ENCODE peak calls at places on chromosomes 3 and 15, in seven cellular contexts. One of them, this sample, is unnamed.

GRCh38 chr3:105281989-105282388 is 84.7 kb upstream of the ALCAM start:
- DNase-seq in heart right ventricle: no peak
- DNase-seq in esophagus squamous epithelium: no peak
- DNase-seq in fibroblast of lung: no peak
- DNase-seq in lung: no peak
- DNase-seq in IMR-90: no peak
- DNase-seq in brain microvascular endothelial cell: no peak
- DNase-seq in this sample: no peak

GRCh38 chr15:67383903-67384302 is 129.3 kb downstream of the IQCH start:
- DNase-seq in heart right ventricle: no peak
- DNase-seq in esophagus squamous epithelium: no peak
- DNase-seq in fibroblast of lung: no peak
- DNase-seq in lung: no peak
- DNase-seq in IMR-90: peak; percentile 19
- DNase-seq in brain microvascular endothelial cell: no peak
- DNase-seq in this sample: no peak

GRCh38 chr15:41661529-41662225 is 1.5 kb downstream of the MGA start:
- DNase-seq in heart right ventricle: peak; percentile 73
- DNase-seq in esophagus squamous epithelium: peak; percentile 41
- DNase-seq in fibroblast of lung: peak; percentile 87
- DNase-seq in lung: peak; percentile 74
- DNase-seq in IMR-90: peak; percentile 82
- DNase-seq in brain microvascular endothelial cell: peak; percentile 56
- DNase-seq in this sample: peak; percentile 19

GRCh38 chr15:58958811-58959210 is 25.3 kb upstream of the SLTM start:
- DNase-seq in heart right ventricle: no peak
- DNase-seq in esophagus squamous epithelium: no peak
- DNase-seq in fibroblast of lung: no peak
- DNase-seq in lung: no peak
- DNase-seq in IMR-90: no peak
- DNase-seq in brain microvascular endothelial cell: no peak
- DNase-seq in this sample: no peak

GRCh38 chr15:70156781-70157261 is 59.1 kb upstream of the TLE3 start:
- DNase-seq in heart right ventricle: peak; percentile 43
- DNase-seq in esophagus squamous epithelium: no peak
- DNase-seq in fibroblast of lung: peak; percentile 75
- DNase-seq in lung: no peak
- DNase-seq in IMR-90: peak; percentile 34
- DNase-seq in brain microvascular endothelial cell: no peak
- DNase-seq in this sample: no peak

GRCh38 chr3:98971183-98971681 is 69.7 kb upstream of the DCBLD2 start:
- DNase-seq in heart right ventricle: no peak
- DNase-seq in esophagus squamous epithelium: no peak
- DNase-seq in fibroblast of lung: peak; percentile 98
- DNase-seq in lung: no peak
- DNase-seq in IMR-90: peak; percentile 95
- DNase-seq in brain microvascular endothelial cell: peak; percentile 79
- DNase-seq in this sample: no peak

GRCh38 chr3:123951522-123952447 is 9.2 kb downstream of the CCDC14 start:
- DNase-seq in heart right ventricle: no peak
- DNase-seq in esophagus squamous epithelium: no peak
- DNase-seq in fibroblast of lung: peak; percentile 16
- DNase-seq in lung: no peak
- DNase-seq in IMR-90: peak; percentile 33
- DNase-seq in brain microvascular endothelial cell: no peak
- DNase-seq in this sample: no peak

GRCh38 chr15:25785643-25786029 is 77.5 kb downstream of the ATP10A start:
- DNase-seq in heart right ventricle: no peak
- DNase-seq in esophagus squamous epithelium: no peak
- DNase-seq in fibroblast of lung: no peak
- DNase-seq in lung: no peak
- DNase-seq in IMR-90: no peak
- DNase-seq in brain microvascular endothelial cell: no peak
- DNase-seq in this sample: no peak

GRCh38 chr3:126355251-126355650 is 2.0 kb downstream of the KLF15 start:
- DNase-seq in heart right ventricle: no peak
- DNase-seq in esophagus squamous epithelium: no peak
- DNase-seq in fibroblast of lung: no peak
- DNase-seq in lung: no peak
- DNase-seq in IMR-90: no peak
- DNase-seq in brain microvascular endothelial cell: no peak
- DNase-seq in this sample: no peak

GRCh38 chr15:63860161-63860954 is 26.6 kb upstream of the HERC1 start:
- DNase-seq in heart right ventricle: no peak
- DNase-seq in esophagus squamous epithelium: no peak
- DNase-seq in fibroblast of lung: no peak
- DNase-seq in lung: no peak
- DNase-seq in IMR-90: no peak
- DNase-seq in brain microvascular endothelial cell: no peak
- DNase-seq in this sample: no peak

GRCh38 chr3:174822320-174822719 is 36.8 kb upstream of the NAALADL2 start:
- DNase-seq in heart right ventricle: no peak
- DNase-seq in esophagus squamous epithelium: no peak
- DNase-seq in fibroblast of lung: peak; percentile 3
- DNase-seq in lung: no peak
- DNase-seq in IMR-90: no peak
- DNase-seq in brain microvascular endothelial cell: no peak
- DNase-seq in this sample: no peak

GRCh38 chr3:164179110-164179774 is 899.1 kb downstream of the SI start:
- DNase-seq in heart right ventricle: no peak
- DNase-seq in esophagus squamous epithelium: no peak
- DNase-seq in fibroblast of lung: no peak
- DNase-seq in lung: no peak
- DNase-seq in IMR-90: no peak
- DNase-seq in brain microvascular endothelial cell: no peak
- DNase-seq in this sample: no peak

GRCh38 chr15:25787855-25788521 is 75.1 kb downstream of the ATP10A start:
- DNase-seq in heart right ventricle: no peak
- DNase-seq in esophagus squamous epithelium: no peak
- DNase-seq in fibroblast of lung: peak; percentile 61
- DNase-seq in lung: peak; percentile 68
- DNase-seq in IMR-90: peak; percentile 63
- DNase-seq in brain microvascular endothelial cell: peak; percentile 35
- DNase-seq in this sample: no peak

GRCh38 chr15:73704869-73705645 is 20.9 kb downstream of the CD276 start:
- DNase-seq in heart right ventricle: peak; percentile 54
- DNase-seq in esophagus squamous epithelium: peak; percentile 2
- DNase-seq in fibroblast of lung: peak; percentile 15
- DNase-seq in lung: peak; percentile 67
- DNase-seq in IMR-90: peak; percentile 28
- DNase-seq in brain microvascular endothelial cell: peak; percentile 28
- DNase-seq in this sample: peak; percentile 72

GRCh38 chr3:127787071-127787490 is 35.2 kb downstream of the MGLL start:
- DNase-seq in heart right ventricle: no peak
- DNase-seq in esophagus squamous epithelium: no peak
- DNase-seq in fibroblast of lung: no peak
- DNase-seq in lung: no peak
- DNase-seq in IMR-90: no peak
- DNase-seq in brain microvascular endothelial cell: no peak
- DNase-seq in this sample: peak; percentile 76

GRCh38 chr3:14256046-14256445 is 77.4 kb downstream of the LSM3 start:
- DNase-seq in heart right ventricle: no peak
- DNase-seq in esophagus squamous epithelium: no peak
- DNase-seq in fibroblast of lung: no peak
- DNase-seq in lung: no peak
- DNase-seq in IMR-90: no peak
- DNase-seq in brain microvascular endothelial cell: no peak
- DNase-seq in this sample: no peak

GRCh38 chr15:88657326-88658069 is 18.7 kb downstream of the ISG20 start:
- DNase-seq in heart right ventricle: no peak
- DNase-seq in esophagus squamous epithelium: no peak
- DNase-seq in fibroblast of lung: peak; percentile 36
- DNase-seq in lung: peak; percentile 29
- DNase-seq in IMR-90: peak; percentile 61
- DNase-seq in brain microvascular endothelial cell: no peak
- DNase-seq in this sample: no peak

GRCh38 chr3:5304789-5305680 is 117.5 kb downstream of the EDEM1 start:
- DNase-seq in heart right ventricle: peak; percentile 27
- DNase-seq in esophagus squamous epithelium: no peak
- DNase-seq in fibroblast of lung: peak; percentile 33
- DNase-seq in lung: no peak
- DNase-seq in IMR-90: peak; percentile 44
- DNase-seq in brain microvascular endothelial cell: peak; percentile 20
- DNase-seq in this sample: no peak

GRCh38 chr3:126434264-126434590 is 39.5 kb downstream of the CFAP100 start:
- DNase-seq in heart right ventricle: no peak
- DNase-seq in esophagus squamous epithelium: no peak
- DNase-seq in fibroblast of lung: no peak
- DNase-seq in lung: no peak
- DNase-seq in IMR-90: no peak
- DNase-seq in brain microvascular endothelial cell: no peak
- DNase-seq in this sample: peak; percentile 53

GRCh38 chr3:98974442-98974841 is 72.9 kb upstream of the DCBLD2 start:
- DNase-seq in heart right ventricle: no peak
- DNase-seq in esophagus squamous epithelium: no peak
- DNase-seq in fibroblast of lung: no peak
- DNase-seq in lung: no peak
- DNase-seq in IMR-90: no peak
- DNase-seq in brain microvascular endothelial cell: no peak
- DNase-seq in this sample: no peak

GRCh38 chr15:99732268-99732641 is 982 bp downstream of the LYSMD4 start:
- DNase-seq in heart right ventricle: no peak
- DNase-seq in esophagus squamous epithelium: no peak
- DNase-seq in fibroblast of lung: peak; percentile 27
- DNase-seq in lung: no peak
- DNase-seq in IMR-90: peak; percentile 20
- DNase-seq in brain microvascular endothelial cell: no peak
- DNase-seq in this sample: no peak

GRCh38 chr3:46489875-46490274 is 7.9 kb upstream of the RTP3 start:
- DNase-seq in heart right ventricle: no peak
- DNase-seq in esophagus squamous epithelium: no peak
- DNase-seq in fibroblast of lung: peak; percentile 86
- DNase-seq in lung: no peak
- DNase-seq in IMR-90: peak; percentile 96
- DNase-seq in brain microvascular endothelial cell: peak; percentile 51
- DNase-seq in this sample: no peak

GRCh38 chr3:46491089-46492070 is 6.4 kb upstream of the RTP3 start:
- DNase-seq in heart right ventricle: no peak
- DNase-seq in esophagus squamous epithelium: no peak
- DNase-seq in fibroblast of lung: no peak
- DNase-seq in lung: no peak
- DNase-seq in IMR-90: no peak
- DNase-seq in brain microvascular endothelial cell: no peak
- DNase-seq in this sample: no peak

GRCh38 chr3:46490338-46491084 is 7.3 kb upstream of the RTP3 start:
- DNase-seq in heart right ventricle: no peak
- DNase-seq in esophagus squamous epithelium: no peak
- DNase-seq in fibroblast of lung: peak; percentile 56
- DNase-seq in lung: no peak
- DNase-seq in IMR-90: peak; percentile 58
- DNase-seq in brain microvascular endothelial cell: peak; percentile 64
- DNase-seq in this sample: peak; percentile 9

GRCh38 chr3:46489406-46489805 is 8.4 kb upstream of the RTP3 start:
- DNase-seq in heart right ventricle: no peak
- DNase-seq in esophagus squamous epithelium: no peak
- DNase-seq in fibroblast of lung: no peak
- DNase-seq in lung: no peak
- DNase-seq in IMR-90: no peak
- DNase-seq in brain microvascular endothelial cell: no peak
- DNase-seq in this sample: peak; percentile 46

GRCh38 chr3:46488735-46489361 is 8.9 kb upstream of the RTP3 start:
- DNase-seq in heart right ventricle: peak; percentile 91
- DNase-seq in esophagus squamous epithelium: peak; percentile 63
- DNase-seq in fibroblast of lung: peak; percentile 81
- DNase-seq in lung: peak; percentile 95
- DNase-seq in IMR-90: peak; percentile 87
- DNase-seq in brain microvascular endothelial cell: peak; percentile 85
- DNase-seq in this sample: peak; percentile 38
- H3K4me3 ChIP-seq in heart right ventricle: no peak overlapping the region
- H3K4me3 ChIP-seq in esophagus squamous epithelium: no peak overlapping the region
- H3K4me3 ChIP-seq in fibroblast of lung: no peak overlapping the region
- H3K4me3 ChIP-seq in lung: no peak overlapping the region
- H3K4me3 ChIP-seq in IMR-90: no peak overlapping the region
- H3K4me3 ChIP-seq in brain microvascular endothelial cell: no peak overlapping the region
- H3K4me3 ChIP-seq in this sample: no peak overlapping the region

DNA sequence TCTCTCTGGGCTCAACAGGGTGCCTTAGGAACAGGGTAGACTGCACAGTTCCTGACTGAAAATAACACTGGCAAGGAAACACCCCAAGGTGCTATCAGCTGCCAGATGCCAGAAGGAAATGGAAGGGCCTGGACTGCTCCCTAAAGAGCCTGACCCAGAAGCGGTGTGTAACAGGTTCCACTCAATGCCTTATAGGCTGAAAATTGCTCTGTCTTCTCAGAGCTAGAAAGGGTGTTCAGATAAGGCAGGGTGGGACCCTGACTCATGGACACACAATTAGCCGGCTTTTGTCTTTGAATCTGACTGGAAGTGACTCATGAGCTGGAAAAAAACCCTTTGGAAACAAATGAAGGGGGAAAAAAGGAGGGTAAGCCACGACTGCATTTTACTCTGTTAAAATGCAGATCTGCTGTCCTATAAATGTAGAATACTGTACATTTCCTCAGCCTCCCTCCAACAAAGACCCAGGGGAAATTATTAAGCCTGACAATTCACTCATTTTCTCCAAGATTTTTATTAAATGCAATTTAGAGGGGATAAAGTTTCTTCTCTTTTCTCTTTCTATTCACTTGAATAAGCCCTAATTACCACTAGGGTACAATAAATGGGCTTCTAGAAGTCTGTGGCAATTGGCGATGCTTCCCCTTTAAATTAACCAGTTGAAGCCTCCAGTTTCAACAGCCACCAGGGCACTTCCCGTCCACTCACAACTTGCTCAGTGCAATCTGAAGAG is 160.2 kb upstream of the TBL1XR1 start:
- DNase-seq in heart right ventricle: peak; percentile 54
- DNase-seq in esophagus squamous epithelium: no peak
- DNase-seq in fibroblast of lung: peak; percentile 96
- DNase-seq in lung: peak; percentile 29
- DNase-seq in IMR-90: peak; percentile 89
- DNase-seq in brain microvascular endothelial cell: peak; percentile 88
- DNase-seq in this sample: peak; percentile 82
- H3K27ac ChIP-seq in heart right ventricle: peak overlapping the region; percentile 88
- H3K27ac ChIP-seq in esophagus squamous epithelium: peak overlapping the region; percentile 86
- H3K27ac ChIP-seq in fibroblast of lung: peak overlapping the region; percentile 85
- H3K27ac ChIP-seq in lung: peak overlapping the region; percentile 90
- H3K27ac ChIP-seq in IMR-90: peak overlapping the region; percentile 59
- H3K27ac ChIP-seq in brain microvascular endothelial cell: peak overlapping the region; percentile 93
- H3K27ac ChIP-seq in this sample: peak overlapping the region; percentile 90

DNA sequence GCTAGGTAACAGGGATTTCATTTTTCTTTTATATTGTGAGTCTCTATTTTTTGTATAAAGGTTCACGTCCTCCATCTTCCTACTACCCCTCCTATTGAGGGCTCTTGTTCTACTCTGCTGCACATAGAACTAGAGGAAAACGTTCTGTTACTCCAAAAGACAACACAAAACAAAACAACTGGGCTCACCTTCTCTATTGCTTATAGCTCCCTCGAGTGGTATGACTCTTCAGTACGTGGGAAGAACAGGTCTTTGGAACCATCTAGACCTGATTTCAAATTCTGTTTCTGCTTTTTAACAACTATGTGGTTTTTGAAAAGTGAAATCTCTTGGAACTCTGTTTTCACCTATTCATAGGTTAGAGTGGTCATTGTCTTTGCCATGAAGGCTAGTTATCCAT is 515.3 kb downstream of the SOX2 start:
- DNase-seq in heart right ventricle: no peak
- DNase-seq in esophagus squamous epithelium: no peak
- DNase-seq in fibroblast of lung: no peak
- DNase-seq in lung: no peak
- DNase-seq in IMR-90: no peak
- DNase-seq in brain microvascular endothelial cell: no peak
- DNase-seq in this sample: no peak
- TF ChIP-seq CTCF in heart right ventricle: no peak
- TF ChIP-seq CTCF in esophagus squamous epithelium: no peak
- TF ChIP-seq CTCF in fibroblast of lung: no peak
- TF ChIP-seq CTCF in lung: no peak
- TF ChIP-seq CTCF in IMR-90: no peak
- TF ChIP-seq CTCF in brain microvascular endothelial cell: no peak
- TF ChIP-seq CTCF in this sample: no peak

GRCh38 chr3:149968216-149968615 is 2.5 kb downstream of the PFN2 start:
- DNase-seq in heart right ventricle: no peak
- DNase-seq in esophagus squamous epithelium: no peak
- DNase-seq in fibroblast of lung: peak; percentile 76
- DNase-seq in lung: no peak
- DNase-seq in IMR-90: peak; percentile 48
- DNase-seq in brain microvascular endothelial cell: peak; percentile 22
- DNase-seq in this sample: no peak
- H3K4me3 ChIP-seq in heart right ventricle: no peak overlapping the region
- H3K4me3 ChIP-seq in esophagus squamous epithelium: no peak overlapping the region
- H3K4me3 ChIP-seq in fibroblast of lung: peak overlapping the region; percentile 73
- H3K4me3 ChIP-seq in lung: no peak overlapping the region
- H3K4me3 ChIP-seq in IMR-90: peak overlapping the region; percentile 49
- H3K4me3 ChIP-seq in brain microvascular endothelial cell: peak overlapping the region; percentile 76
- H3K4me3 ChIP-seq in this sample: peak overlapping the region; percentile 90